ENCODE peak calls at places on chromosomes 16 and 17, in four cellular contexts. V, E, F and R are unnamed samples.

GRCh38 chr17:50129303-50129945 is 536 bp downstream of the SAMD14 start:
- DNase-seq in V (peak), E (no peak), F (peak), R (peak)

GRCh38 chr16:70161350-70161749 is 12.2 kb upstream of the CLEC18C start:
- DNase-seq in V (no peak), E (no peak), F (no peak), R (no peak)

GRCh38 chr16:11536104-11536866 is 50.4 kb downstream of the LITAF start:
- DNase-seq in V (no peak), E (no peak), F (no peak), R (peak)

GRCh38 chr16:54268766-54269165 is 17.8 kb downstream of the IRX3 start:
- DNase-seq in V (no peak), E (no peak), F (no peak), R (no peak)

GRCh38 chr17:47652570-47652969 is 2.9 kb downstream of the KPNB1 start:
- DNase-seq in V (peak), E (no peak), F (no peak), R (no peak)

GRCh38 chr16:85913688-85914422 is 14.9 kb downstream of the IRF8 start:
- DNase-seq in V (no peak), E (no peak), F (peak), R (no peak)

GRCh38 chr17:57801044-57801711 is 48.7 kb downstream of the MRPS23 start:
- DNase-seq in V (no peak), E (no peak), F (no peak), R (no peak)

GRCh38 chr17:64507418-64507766 is 615 bp downstream of the CEP95 start:
- DNase-seq in V (peak), E (no peak), F (peak), R (peak)

GRCh38 chr17:79835953-79836951 is 3.0 kb downstream of the CBX4 start:
- DNase-seq in V (peak), E (no peak), F (no peak), R (no peak)

GRCh38 chr17:67467500-67468481 is 90.7 kb downstream of the PITPNC1 start:
- DNase-seq in V (no peak), E (no peak), F (no peak), R (no peak)

GRCh38 chr16:14483819-14484385 is 146.2 kb downstream of the PARN start:
- DNase-seq in V (no peak), E (no peak), F (no peak), R (no peak)

GRCh38 chr17:48618366-48618896 is 3.3 kb upstream of the HOXB8 start:
- DNase-seq in V (peak), E (peak), F (peak), R (peak)

GRCh38 chr17:44760474-44761308 is 1.9 kb downstream of the ADAM11 start:
- DNase-seq in V (no peak), E (no peak), F (no peak), R (no peak)

GRCh38 chr16:77790964-77791363 is 2.6 kb downstream of the VAT1L start:
- DNase-seq in V (peak), E (no peak), F (peak), R (no peak)

GRCh38 chr17:36461330-36462110 is 25.0 kb upstream of the ZNHIT3 start:
- DNase-seq in V (no peak), E (no peak), F (no peak), R (no peak)

GRCh38 chr17:37742114-37742761 is 2.6 kb downstream of the HNF1B start:
- DNase-seq in V (peak), E (no peak), F (no peak), R (peak)

GRCh38 chr17:48615963-48616718 is 1.0 kb upstream of the HOXB8 start:
- DNase-seq in V (no peak), E (no peak), F (no peak), R (no peak)

GRCh38 chr17:50209472-50210248 is 8.2 kb upstream of the COL1A1 start:
- DNase-seq in V (peak), E (peak), F (peak), R (no peak)

GRCh38 chr16:27232061-27232841 is 28.9 kb downstream of the KDM8 start:
- DNase-seq in V (no peak), E (no peak), F (peak), R (peak)

GRCh38 chr17:8479431-8479947 is 43.8 kb downstream of the NDEL1 start:
- DNase-seq in V (peak), E (peak), F (peak), R (no peak)

GRCh38 chr16:85412911-85413520 is 200.1 kb upstream of the GSE1 start:
- DNase-seq in V (no peak), E (peak), F (no peak), R (no peak)

GRCh38 chr17:34623856-34624766 is 44.7 kb downstream of the TMEM132E start:
- DNase-seq in V (no peak), E (no peak), F (no peak), R (no peak)

GRCh38 chr17:43416998-43417891 is 18.5 kb downstream of the ARL4D start:
- DNase-seq in V (peak), E (peak), F (peak), R (no peak)

GRCh38 chr16:2954647-2955381 is 9.3 kb upstream of the KREMEN2 start:
- DNase-seq in V (no peak), E (no peak), F (no peak), R (no peak)

GRCh38 chr16:88454315-88455057 is 1.4 kb downstream of the ZFPM1 start:
- DNase-seq in V (no peak), E (no peak), F (no peak), R (peak)

GRCh38 chr16:78962457-78962929 is 638.0 kb downstream of the MAF start:
- DNase-seq in V (no peak), E (no peak), F (no peak), R (no peak)

GRCh38 chr16:67417333-67418061 is 1.2 kb upstream of the ZDHHC1 start:
- DNase-seq in V (no peak), E (no peak), F (no peak), R (no peak)

GRCh38 chr16:21937387-21937829 is 15.8 kb upstream of the UQCRC2 start:
- DNase-seq in V (no peak), E (no peak), F (no peak), R (no peak)

GRCh38 chr17:76791053-76791980 is 53.4 kb downstream of the MFSD11 start:
- DNase-seq in V (peak), E (no peak), F (peak), R (peak)

GRCh38 chr17:78576389-78577112 is 645 bp downstream of the DNAH17 start:
- DNase-seq in V (no peak), E (peak), F (no peak), R (no peak)

GRCh38 chr16:54165174-54165911 is 121.2 kb downstream of the IRX3 start:
- DNase-seq in V (no peak), E (no peak), F (no peak), R (no peak)

DNA sequence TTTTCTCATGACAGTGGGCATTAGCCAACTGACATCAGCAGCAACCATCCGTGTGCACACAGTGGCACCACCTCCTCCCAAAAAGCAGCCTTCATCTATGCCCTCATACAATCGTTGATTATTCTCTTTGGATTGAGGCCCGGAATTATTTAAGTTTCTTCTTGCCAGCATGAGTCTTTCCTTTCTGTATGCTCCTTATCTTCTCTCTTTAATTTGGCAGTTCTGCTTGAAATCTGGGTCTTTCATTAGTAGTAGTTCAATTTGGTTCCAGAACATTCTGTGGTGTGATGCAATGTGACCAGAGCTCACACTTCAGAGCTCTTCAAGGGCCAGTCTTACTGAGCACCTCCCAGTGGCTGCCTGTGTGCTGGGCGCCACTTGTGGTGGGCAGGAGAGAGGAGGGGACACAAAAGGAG is 52.2 kb upstream of the STH start:
- DNase-seq in V (no peak), E (no peak), F (no peak), R (no peak)
- H3K27ac ChIP-seq in V (no peak), E (no peak), F (no peak), R (no peak)

GRCh38 chr17:75514299-75515228 is 773 bp downstream of the CASKIN2 start:
- DNase-seq in V (peak), E (no peak), F (no peak), R (no peak)

GRCh38 chr17:75515229-75515522 is 161 bp downstream of the CASKIN2 start:
- DNase-seq in V (no peak), E (no peak), F (no peak), R (no peak)

GRCh38 chr17:75512946-75513666 is 2.2 kb downstream of the CASKIN2 start:
- DNase-seq in V (peak), E (no peak), F (no peak), R (no peak)

GRCh38 chr17:75511610-75512575 is 3.4 kb downstream of the CASKIN2 start:
- DNase-seq in V (no peak), E (peak), F (no peak), R (no peak)

GRCh38 chr17:75513667-75514052 is 1.7 kb downstream of the CASKIN2 start:
- DNase-seq in V (no peak), E (no peak), F (no peak), R (no peak)
- H3K4me3 ChIP-seq in V (no peak), E (peak), F (peak), R (no peak)

GRCh38 chr17:63387941-63388340 is 58.2 kb downstream of the CYB561 start:
- DNase-seq in V (no peak), E (no peak), F (no peak), R (no peak)
- H3K27ac ChIP-seq in V (no peak), E (no peak), F (no peak), R (no peak)

GRCh38 chr17:31067699-31068184 is 27.0 kb upstream of the NF1 start:
- DNase-seq in V (peak), E (no peak), F (peak), R (no peak)
- H3K4me3 ChIP-seq in V (no peak), E (no peak), F (no peak), R (no peak)

DNA sequence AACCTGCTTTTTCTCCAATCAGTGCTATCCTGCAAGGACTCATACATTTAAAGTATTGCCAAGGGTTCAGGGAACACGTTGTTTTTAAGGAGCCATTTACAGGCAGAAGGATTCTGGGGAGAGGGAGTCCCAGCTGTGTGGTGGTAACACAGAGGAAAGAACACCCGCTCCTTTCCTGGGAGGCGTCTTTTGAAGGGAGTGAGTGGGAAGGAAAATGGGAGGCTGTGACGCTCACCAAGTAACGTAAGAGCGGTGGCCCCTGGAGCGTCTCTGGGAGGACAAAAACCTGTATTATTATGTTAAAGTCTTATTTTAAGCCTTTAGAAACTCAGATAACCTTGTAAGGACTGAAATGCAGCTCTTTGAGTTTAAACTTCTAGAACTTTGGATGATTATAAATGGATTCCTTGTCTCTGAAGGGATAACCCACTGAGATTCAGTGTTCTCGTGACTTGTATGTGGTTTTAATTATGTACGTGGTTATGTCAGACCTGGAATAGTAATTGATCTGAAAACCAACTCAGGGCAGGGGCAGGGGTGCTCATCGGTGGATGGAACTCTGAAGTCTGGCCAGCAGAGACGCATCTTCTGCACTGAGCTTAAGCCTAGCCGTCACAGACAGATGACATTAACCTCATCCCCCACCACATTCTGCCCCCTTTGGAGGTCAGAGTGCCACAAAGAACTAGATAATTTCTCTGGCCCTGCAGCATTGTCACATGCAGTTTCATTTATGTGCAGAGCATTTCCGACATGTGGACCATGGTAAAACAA is 41.9 kb upstream of the SLC12A3 start:
- DNase-seq in V (no peak), E (no peak), F (no peak), R (no peak)
- H3K27ac ChIP-seq in V (no peak), E (no peak), F (no peak), R (no peak)

GRCh38 chr17:60583008-60583407 is 17.0 kb upstream of the PPM1D start:
- DNase-seq in V (no peak), E (no peak), F (no peak), R (no peak)

GRCh38 chr17:60573139-60573975 is 26.6 kb upstream of the PPM1D start:
- DNase-seq in V (peak), E (no peak), F (peak), R (no peak)

GRCh38 chr17:60579551-60579950 is 20.4 kb upstream of the PPM1D start:
- DNase-seq in V (no peak), E (no peak), F (no peak), R (no peak)

GRCh38 chr17:60579090-60579489 is 20.9 kb upstream of the PPM1D start:
- DNase-seq in V (peak), E (no peak), F (no peak), R (no peak)

GRCh38 chr17:60577147-60577925 is 22.7 kb upstream of the PPM1D start:
- DNase-seq in V (peak), E (no peak), F (peak), R (no peak)
- H3K4me3 ChIP-seq in V (peak), E (peak), F (no peak), R (no peak)

GRCh38 chr16:825298-826061 is 24.9 kb upstream of the GNG13 start:
- DNase-seq in V (no peak), E (no peak), F (no peak), R (no peak)

GRCh38 chr16:828891-829290 is 28.4 kb upstream of the GNG13 start:
- DNase-seq in V (no peak), E (no peak), F (no peak), R (no peak)

GRCh38 chr16:830107-830870 is 29.8 kb upstream of the GNG13 start:
- DNase-seq in V (no peak), E (no peak), F (no peak), R (no peak)

GRCh38 chr16:824601-825000 is 24.1 kb upstream of the GNG13 start:
- DNase-seq in V (no peak), E (no peak), F (no peak), R (no peak)

GRCh38 chr16:827513-827912 is 27.0 kb upstream of the GNG13 start:
- DNase-seq in V (no peak), E (no peak), F (no peak), R (no peak)
- H3K27ac ChIP-seq in V (no peak), E (no peak), F (no peak), R (no peak)

GRCh38 chr17:82334204-82334621 is 647 bp upstream of the SECTM1 start:
- DNase-seq in V (no peak), E (no peak), F (no peak), R (no peak)
- H3K4me3 ChIP-seq in V (no peak), E (peak), F (no peak), R (peak)